ENCODE peak calls at places on chromosomes 6 and 20, in four cellular contexts. Y, F, C and B are unnamed samples.
A peak's percentile ranks its signal among the peaks of the same experiment; 100 is the strongest.

GRCh38 chr6:90286884-90287488 is 9.7 kb downstream of the BACH2 start:
- DNase-seq in C (no peak), F (peak; percentile 87), Y (peak; percentile 74), B (peak; percentile 20)

GRCh38 chr6:22899446-22899845 is 330.1 kb downstream of the HDGFL1 start:
- DNase-seq in F (no peak), Y (no peak), C (no peak), B (no peak)

GRCh38 chr6:10375391-10375969 is 39.4 kb downstream of the TFAP2A start:
- DNase-seq in F (no peak), C (no peak), Y (no peak), B (no peak)

GRCh38 chr6:139515511-139515910 is 141.1 kb upstream of the CITED2 start:
- DNase-seq in Y (no peak), C (no peak), F (no peak), B (peak; percentile 51)

GRCh38 chr6:128046033-128046432 is 145.2 kb upstream of the THEMIS start:
- DNase-seq in Y (no peak), C (no peak), F (no peak), B (no peak)

GRCh38 chr20:54510546-54511129 is 35.2 kb downstream of the DOK5 start:
- DNase-seq in F (peak; percentile 51), C (no peak), Y (no peak), B (no peak)

GRCh38 chr6:99790679-99791078 is 184.0 kb downstream of the PRDM13 start:
- DNase-seq in F (no peak), Y (no peak), C (no peak), B (no peak)

GRCh38 chr6:116166369-116166768 is 40.4 kb upstream of the COL10A1 start:
- DNase-seq in F (no peak), C (no peak), Y (no peak), B (no peak)

GRCh38 chr6:16228709-16229665 is 9.4 kb upstream of the GMPR start:
- DNase-seq in C (no peak), F (no peak), Y (no peak), B (no peak)

GRCh38 chr6:112027942-112028674 is 25.8 kb upstream of the CCN6 start:
- DNase-seq in C (no peak), F (no peak), Y (no peak), B (no peak)

GRCh38 chr20:47248448-47248966 is 108.0 kb downstream of the ZMYND8 start:
- DNase-seq in F (no peak), C (no peak), Y (no peak), B (no peak)

GRCh38 chr20:57614490-57615471 is 5.4 kb downstream of the ZBP1 start:
- DNase-seq in C (no peak), F (peak; percentile 26), Y (no peak), B (no peak)

GRCh38 chr6:56403663-56404200 is 156.4 kb upstream of the COL21A1 start:
- DNase-seq in C (no peak), Y (no peak), F (no peak), B (no peak)

GRCh38 chr6:75206338-75207210 is 721 bp upstream of the COL12A1 start:
- DNase-seq in C (no peak), Y (no peak), F (peak; percentile 66), B (no peak)

GRCh38 chr6:157879873-157880254 is 56.8 kb downstream of the SNX9 start:
- DNase-seq in C (no peak), Y (no peak), F (no peak), B (no peak)

GRCh38 chr6:150037526-150038201 is 12.3 kb upstream of the RAET1L start:
- DNase-seq in F (peak; percentile 65), C (no peak), Y (no peak), B (no peak)

GRCh38 chr20:46027245-46027853 is 1.7 kb upstream of the SLC12A5 start:
- DNase-seq in F (peak; percentile 57), Y (peak; percentile 51), C (no peak), B (peak; percentile 61)

GRCh38 chr20:55782861-55783260 is 222.5 kb downstream of the CBLN4 start:
- DNase-seq in Y (no peak), F (no peak), C (no peak), B (no peak)

GRCh38 chr20:59042796-59043621 is 423 bp upstream of the PRELID3B start:
- DNase-seq in C (peak; percentile 61), Y (peak; percentile 98), F (peak; percentile 94), B (peak; percentile 85)

GRCh38 chr6:5302995-5303622 is 41.8 kb downstream of the FARS2 start:
- DNase-seq in C (peak; percentile 41), F (peak; percentile 68), Y (no peak), B (peak; percentile 5)

GRCh38 chr6:133512410-133513016 is 271.4 kb downstream of the EYA4 start:
- DNase-seq in F (peak; percentile 68), Y (peak; percentile 8), C (no peak), B (peak; percentile 67)

GRCh38 chr6:3872370-3872854 is 23.2 kb downstream of the FAM50B start:
- DNase-seq in F (no peak), Y (no peak), C (no peak), B (no peak)

GRCh38 chr6:126662966-126663365 is 323.1 kb downstream of the CENPW start:
- DNase-seq in Y (no peak), F (no peak), C (no peak), B (no peak)

GRCh38 chr6:126657556-126658129 is 317.7 kb downstream of the CENPW start:
- DNase-seq in Y (no peak), C (no peak), F (no peak), B (peak; percentile 44)

GRCh38 chr6:126660376-126660775 is 320.5 kb downstream of the CENPW start:
- DNase-seq in Y (no peak), C (no peak), F (no peak), B (no peak)

GRCh38 chr6:126664271-126664670 is 324.4 kb downstream of the CENPW start:
- DNase-seq in C (no peak), Y (no peak), F (no peak), B (no peak)

GRCh38 chr6:126661646-126662045 is 321.7 kb downstream of the CENPW start:
- DNase-seq in F (no peak), C (no peak), Y (no peak), B (peak; percentile 87)
- TF ChIP-seq CHD1 in F (no peak), C (no peak), Y (no peak), B (no peak)

GRCh38 chr6:142008776-142009175 is 123.9 kb upstream of the GJE1 start:
- DNase-seq in F (no peak), Y (no peak), C (no peak), B (no peak)
- TF ChIP-seq CHD1 in F (no peak), Y (no peak), C (no peak), B (no peak)

DNA sequence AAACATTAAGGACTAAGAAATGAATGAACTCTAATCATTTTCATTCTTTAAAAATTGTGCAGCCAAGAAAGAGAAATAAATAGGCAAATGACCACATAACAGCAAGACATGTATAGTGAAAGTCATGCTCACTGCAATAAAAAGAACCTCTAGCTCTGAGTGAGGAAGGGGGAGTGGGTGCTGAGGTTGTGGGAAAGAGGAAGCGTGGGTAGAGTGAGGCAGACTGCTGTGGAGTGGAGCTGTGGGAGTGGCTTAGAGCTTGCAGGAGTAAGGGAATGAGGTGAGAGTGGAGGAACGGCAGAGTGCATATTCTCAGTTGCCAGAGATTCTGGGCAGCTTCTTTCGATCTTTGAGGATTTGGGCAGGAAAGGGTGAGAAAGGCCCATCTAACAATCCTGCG is 10.4 kb downstream of the DEFB129 start:
- DNase-seq in Y (no peak), F (no peak), C (no peak), B (peak; percentile 5)
- TF ChIP-seq CHD1 in Y (no peak), F (no peak), C (no peak), B (no peak)

GRCh38 chr20:63054695-63055240 is 48.0 kb upstream of the BHLHE23 start:
- DNase-seq in Y (no peak), C (no peak), F (peak; percentile 38), B (no peak)

GRCh38 chr20:63054103-63054474 is 47.3 kb upstream of the BHLHE23 start:
- DNase-seq in F (peak; percentile 38), Y (peak; percentile 8), C (no peak), B (no peak)

GRCh38 chr20:63056236-63057132 is 49.7 kb upstream of the BHLHE23 start:
- DNase-seq in F (peak; percentile 93), Y (peak; percentile 79), C (no peak), B (no peak)

GRCh38 chr20:63057133-63058117 is 50.7 kb upstream of the BHLHE23 start:
- DNase-seq in F (no peak), C (no peak), Y (no peak), B (no peak)

DNA sequence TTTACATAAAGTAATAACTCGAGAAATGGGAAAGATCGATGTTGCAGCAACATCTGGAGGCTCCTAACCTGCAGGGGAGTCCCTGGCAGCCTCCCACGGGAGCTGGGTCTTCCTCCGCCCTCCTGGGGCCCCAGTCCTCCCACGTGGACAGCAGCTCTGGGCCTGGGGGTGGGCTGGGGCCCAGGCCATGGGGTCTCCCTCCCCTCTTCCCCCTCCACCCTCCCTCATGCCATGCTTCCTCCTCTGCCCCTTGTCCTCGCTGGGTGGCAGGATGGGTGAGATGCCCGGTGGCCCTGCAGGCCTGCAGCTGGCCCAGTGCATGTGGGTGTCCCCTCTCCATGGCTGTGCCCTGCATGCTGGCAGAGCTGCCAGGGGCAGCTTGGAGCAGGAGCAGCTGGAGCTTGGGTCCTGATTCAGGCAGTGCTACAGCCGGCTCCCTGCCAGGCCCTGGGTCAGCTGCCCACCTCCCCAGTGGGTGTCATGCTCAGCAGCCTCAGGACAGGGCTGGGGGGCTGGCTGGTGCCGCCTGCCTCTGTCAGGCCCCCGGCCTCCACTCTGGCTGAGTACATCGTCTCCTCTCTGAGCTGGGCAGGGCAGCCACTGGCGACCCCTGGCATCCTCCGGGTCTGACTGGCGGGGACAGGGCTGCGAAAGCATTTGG is 48.9 kb upstream of the BHLHE23 start:
- DNase-seq in C (no peak), Y (no peak), F (no peak), B (no peak)
- TF ChIP-seq CHD1 in C (no peak), Y (no peak), F (no peak), B (no peak)

DNA sequence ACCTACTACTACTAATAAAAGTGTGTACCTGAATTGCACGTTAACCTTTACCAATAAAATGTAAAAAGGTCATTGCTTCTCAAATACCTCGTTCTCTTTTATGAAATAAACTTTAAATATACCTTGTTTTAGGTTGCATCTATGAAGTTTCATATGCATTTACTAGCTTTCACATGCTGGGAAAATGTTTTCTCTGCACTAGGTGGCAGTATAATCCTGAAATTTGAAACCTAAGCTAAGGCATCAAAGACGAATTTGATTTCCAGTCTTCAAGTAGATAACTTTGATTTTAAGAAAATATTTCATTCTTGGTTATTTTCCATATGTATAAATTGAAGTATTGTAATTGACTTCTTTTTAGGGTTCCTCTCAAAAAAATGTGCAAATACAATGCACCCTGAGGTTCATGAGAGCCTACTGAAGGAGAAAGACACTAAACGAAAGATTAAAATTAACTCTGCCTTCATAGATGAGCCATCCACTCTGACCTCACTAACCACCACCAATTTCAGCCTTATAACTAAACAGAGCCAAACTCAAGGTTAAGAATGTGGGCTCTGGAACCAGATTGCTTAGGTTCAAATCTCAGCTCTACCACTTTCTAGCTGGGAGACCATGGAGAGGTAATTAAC is 7.3 kb upstream of the COL9A1 start:
- DNase-seq in F (no peak), C (no peak), Y (peak; percentile 14), B (peak; percentile 53)
- TF ChIP-seq CHD1 in F (no peak), C (no peak), Y (no peak), B (no peak)